ENCODE peak calls at places on chromosomes 16 and 17, in nine cellular contexts. One of them, this sample, is unnamed.

GRCh38 chr16:75621170-75621477 is 2.0 kb downstream of the ADAT1 start:
- DNase-seq in T follicular helper cell: no peak
- DNase-seq in stimulated activated CD4-positive, alpha-beta T cell treated with anti-CD3 and anti-CD28 coated beads, Interleukin-2, amount 100 ng/mL, for 48 hours: no peak
- DNase-seq in lower leg skin: no peak
- DNase-seq in activated T-cell treated with anti-CD3 and anti-CD28 coated beads, Interleukin-2, amount 50 U/mL, for 72 hours: no peak
- DNase-seq in astrocyte of the spinal cord: peak
- DNase-seq in NK-92 treated with Interleukin-12 subunit alpha and Interleukin-12 subunit beta, amount 100 ng/mL, for 24 hours: no peak
- DNase-seq in kidney glomerular epithelial cell: peak
- DNase-seq in small intestine: peak
- DNase-seq in this sample: no peak

GRCh38 chr17:69326302-69327059 is 452 bp downstream of the ABCA5 start:
- DNase-seq in kidney glomerular epithelial cell: peak
- DNase-seq in stimulated activated CD4-positive, alpha-beta T cell treated with anti-CD3 and anti-CD28 coated beads, Interleukin-2, amount 100 ng/mL, for 48 hours: no peak
- DNase-seq in activated T-cell treated with anti-CD3 and anti-CD28 coated beads, Interleukin-2, amount 50 U/mL, for 72 hours: no peak
- DNase-seq in small intestine: peak
- DNase-seq in lower leg skin: peak
- DNase-seq in T follicular helper cell: no peak
- DNase-seq in astrocyte of the spinal cord: peak
- DNase-seq in NK-92 treated with Interleukin-12 subunit alpha and Interleukin-12 subunit beta, amount 100 ng/mL, for 24 hours: no peak
- DNase-seq in this sample: no peak

GRCh38 chr17:20218231-20218630 is 209.1 kb downstream of the SPECC1 start:
- DNase-seq in kidney glomerular epithelial cell: no peak
- DNase-seq in lower leg skin: no peak
- DNase-seq in stimulated activated CD4-positive, alpha-beta T cell treated with anti-CD3 and anti-CD28 coated beads, Interleukin-2, amount 100 ng/mL, for 48 hours: no peak
- DNase-seq in small intestine: no peak
- DNase-seq in activated T-cell treated with anti-CD3 and anti-CD28 coated beads, Interleukin-2, amount 50 U/mL, for 72 hours: no peak
- DNase-seq in NK-92 treated with Interleukin-12 subunit alpha and Interleukin-12 subunit beta, amount 100 ng/mL, for 24 hours: no peak
- DNase-seq in T follicular helper cell: no peak
- DNase-seq in astrocyte of the spinal cord: no peak
- DNase-seq in this sample: no peak

GRCh38 chr17:45745843-45746494 is 38.2 kb upstream of the CRHR1 start:
- DNase-seq in T follicular helper cell: no peak
- DNase-seq in activated T-cell treated with anti-CD3 and anti-CD28 coated beads, Interleukin-2, amount 50 U/mL, for 72 hours: no peak
- DNase-seq in NK-92 treated with Interleukin-12 subunit alpha and Interleukin-12 subunit beta, amount 100 ng/mL, for 24 hours: no peak
- DNase-seq in stimulated activated CD4-positive, alpha-beta T cell treated with anti-CD3 and anti-CD28 coated beads, Interleukin-2, amount 100 ng/mL, for 48 hours: no peak
- DNase-seq in lower leg skin: no peak
- DNase-seq in kidney glomerular epithelial cell: no peak
- DNase-seq in small intestine: no peak
- DNase-seq in astrocyte of the spinal cord: no peak
- DNase-seq in this sample: no peak

GRCh38 chr17:55265434-55266021 is 768 bp downstream of the HLF start:
- DNase-seq in small intestine: peak
- DNase-seq in T follicular helper cell: no peak
- DNase-seq in astrocyte of the spinal cord: no peak
- DNase-seq in NK-92 treated with Interleukin-12 subunit alpha and Interleukin-12 subunit beta, amount 100 ng/mL, for 24 hours: no peak
- DNase-seq in stimulated activated CD4-positive, alpha-beta T cell treated with anti-CD3 and anti-CD28 coated beads, Interleukin-2, amount 100 ng/mL, for 48 hours: no peak
- DNase-seq in lower leg skin: no peak
- DNase-seq in kidney glomerular epithelial cell: no peak
- DNase-seq in activated T-cell treated with anti-CD3 and anti-CD28 coated beads, Interleukin-2, amount 50 U/mL, for 72 hours: peak
- DNase-seq in this sample: no peak

GRCh38 chr16:62036807-62037135 is 533 bp upstream of the CDH8 start:
- DNase-seq in T follicular helper cell: no peak
- DNase-seq in lower leg skin: no peak
- DNase-seq in activated T-cell treated with anti-CD3 and anti-CD28 coated beads, Interleukin-2, amount 50 U/mL, for 72 hours: no peak
- DNase-seq in stimulated activated CD4-positive, alpha-beta T cell treated with anti-CD3 and anti-CD28 coated beads, Interleukin-2, amount 100 ng/mL, for 48 hours: no peak
- DNase-seq in kidney glomerular epithelial cell: no peak
- DNase-seq in astrocyte of the spinal cord: no peak
- DNase-seq in NK-92 treated with Interleukin-12 subunit alpha and Interleukin-12 subunit beta, amount 100 ng/mL, for 24 hours: no peak
- DNase-seq in small intestine: no peak
- DNase-seq in this sample: no peak

GRCh38 chr17:3157218-3157617 is 29.9 kb upstream of the OR1G1 start:
- DNase-seq in stimulated activated CD4-positive, alpha-beta T cell treated with anti-CD3 and anti-CD28 coated beads, Interleukin-2, amount 100 ng/mL, for 48 hours: no peak
- DNase-seq in activated T-cell treated with anti-CD3 and anti-CD28 coated beads, Interleukin-2, amount 50 U/mL, for 72 hours: no peak
- DNase-seq in lower leg skin: no peak
- DNase-seq in astrocyte of the spinal cord: no peak
- DNase-seq in small intestine: no peak
- DNase-seq in NK-92 treated with Interleukin-12 subunit alpha and Interleukin-12 subunit beta, amount 100 ng/mL, for 24 hours: no peak
- DNase-seq in T follicular helper cell: no peak
- DNase-seq in kidney glomerular epithelial cell: no peak
- DNase-seq in this sample: no peak

GRCh38 chr16:30723725-30724355 is 24.4 kb upstream of the PHKG2 start:
- DNase-seq in small intestine: no peak
- DNase-seq in activated T-cell treated with anti-CD3 and anti-CD28 coated beads, Interleukin-2, amount 50 U/mL, for 72 hours: no peak
- DNase-seq in kidney glomerular epithelial cell: no peak
- DNase-seq in stimulated activated CD4-positive, alpha-beta T cell treated with anti-CD3 and anti-CD28 coated beads, Interleukin-2, amount 100 ng/mL, for 48 hours: no peak
- DNase-seq in lower leg skin: no peak
- DNase-seq in astrocyte of the spinal cord: no peak
- DNase-seq in T follicular helper cell: no peak
- DNase-seq in NK-92 treated with Interleukin-12 subunit alpha and Interleukin-12 subunit beta, amount 100 ng/mL, for 24 hours: no peak
- DNase-seq in this sample: no peak

GRCh38 chr17:49259663-49260010 is 29.1 kb upstream of the PHOSPHO1 start:
- DNase-seq in activated T-cell treated with anti-CD3 and anti-CD28 coated beads, Interleukin-2, amount 50 U/mL, for 72 hours: no peak
- DNase-seq in astrocyte of the spinal cord: no peak
- DNase-seq in small intestine: no peak
- DNase-seq in lower leg skin: no peak
- DNase-seq in kidney glomerular epithelial cell: no peak
- DNase-seq in stimulated activated CD4-positive, alpha-beta T cell treated with anti-CD3 and anti-CD28 coated beads, Interleukin-2, amount 100 ng/mL, for 48 hours: no peak
- DNase-seq in NK-92 treated with Interleukin-12 subunit alpha and Interleukin-12 subunit beta, amount 100 ng/mL, for 24 hours: no peak
- DNase-seq in T follicular helper cell: no peak
- DNase-seq in this sample: no peak

GRCh38 chr17:248337-249235 is 67.1 kb upstream of the DOC2B start:
- DNase-seq in astrocyte of the spinal cord: no peak
- DNase-seq in kidney glomerular epithelial cell: no peak
- DNase-seq in T follicular helper cell: no peak
- DNase-seq in stimulated activated CD4-positive, alpha-beta T cell treated with anti-CD3 and anti-CD28 coated beads, Interleukin-2, amount 100 ng/mL, for 48 hours: no peak
- DNase-seq in lower leg skin: no peak
- DNase-seq in small intestine: no peak
- DNase-seq in activated T-cell treated with anti-CD3 and anti-CD28 coated beads, Interleukin-2, amount 50 U/mL, for 72 hours: no peak
- DNase-seq in NK-92 treated with Interleukin-12 subunit alpha and Interleukin-12 subunit beta, amount 100 ng/mL, for 24 hours: no peak
- DNase-seq in this sample: no peak

GRCh38 chr16:73076291-73076959 is 28.5 kb upstream of the ZFHX3 start:
- DNase-seq in astrocyte of the spinal cord: no peak
- DNase-seq in lower leg skin: no peak
- DNase-seq in activated T-cell treated with anti-CD3 and anti-CD28 coated beads, Interleukin-2, amount 50 U/mL, for 72 hours: no peak
- DNase-seq in T follicular helper cell: no peak
- DNase-seq in kidney glomerular epithelial cell: no peak
- DNase-seq in stimulated activated CD4-positive, alpha-beta T cell treated with anti-CD3 and anti-CD28 coated beads, Interleukin-2, amount 100 ng/mL, for 48 hours: no peak
- DNase-seq in NK-92 treated with Interleukin-12 subunit alpha and Interleukin-12 subunit beta, amount 100 ng/mL, for 24 hours: no peak
- DNase-seq in small intestine: no peak
- DNase-seq in this sample: no peak

GRCh38 chr17:3935140-3935542 is 18.9 kb upstream of the P2RX1 start:
- DNase-seq in stimulated activated CD4-positive, alpha-beta T cell treated with anti-CD3 and anti-CD28 coated beads, Interleukin-2, amount 100 ng/mL, for 48 hours: no peak
- DNase-seq in kidney glomerular epithelial cell: peak
- DNase-seq in small intestine: peak
- DNase-seq in astrocyte of the spinal cord: peak
- DNase-seq in lower leg skin: peak
- DNase-seq in activated T-cell treated with anti-CD3 and anti-CD28 coated beads, Interleukin-2, amount 50 U/mL, for 72 hours: no peak
- DNase-seq in T follicular helper cell: no peak
- DNase-seq in NK-92 treated with Interleukin-12 subunit alpha and Interleukin-12 subunit beta, amount 100 ng/mL, for 24 hours: no peak
- DNase-seq in this sample: peak

GRCh38 chr17:43219746-43220380 is 8.2 kb downstream of the TMEM106A start:
- DNase-seq in lower leg skin: no peak
- DNase-seq in kidney glomerular epithelial cell: no peak
- DNase-seq in activated T-cell treated with anti-CD3 and anti-CD28 coated beads, Interleukin-2, amount 50 U/mL, for 72 hours: no peak
- DNase-seq in astrocyte of the spinal cord: no peak
- DNase-seq in small intestine: no peak
- DNase-seq in stimulated activated CD4-positive, alpha-beta T cell treated with anti-CD3 and anti-CD28 coated beads, Interleukin-2, amount 100 ng/mL, for 48 hours: no peak
- DNase-seq in T follicular helper cell: no peak
- DNase-seq in NK-92 treated with Interleukin-12 subunit alpha and Interleukin-12 subunit beta, amount 100 ng/mL, for 24 hours: no peak
- DNase-seq in this sample: no peak

GRCh38 chr17:67293251-67294203 is 48.5 kb upstream of the HELZ start:
- DNase-seq in astrocyte of the spinal cord: peak
- DNase-seq in small intestine: peak
- DNase-seq in activated T-cell treated with anti-CD3 and anti-CD28 coated beads, Interleukin-2, amount 50 U/mL, for 72 hours: peak
- DNase-seq in lower leg skin: peak
- DNase-seq in stimulated activated CD4-positive, alpha-beta T cell treated with anti-CD3 and anti-CD28 coated beads, Interleukin-2, amount 100 ng/mL, for 48 hours: peak
- DNase-seq in T follicular helper cell: peak
- DNase-seq in kidney glomerular epithelial cell: peak
- DNase-seq in NK-92 treated with Interleukin-12 subunit alpha and Interleukin-12 subunit beta, amount 100 ng/mL, for 24 hours: peak
- DNase-seq in this sample: peak